ENCODE peak calls at places on chromosomes 4 and X, in eight cellular contexts. G is CD8-positive, alpha-beta memory T cell; K is PC-3; E is neural progenitor cell; A is mammary epithelial cell; F is effector memory CD4-positive, alpha-beta T cell; P is left ventricle myocardium inferior; Z is esophagus squamous epithelium. L is an unnamed sample. For H3K4me1, the result is how much of the 10 kb centered on the place peaks cover.

GRCh38 chr4:92952897-92953296 is 649.1 kb downstream of the GRID2 start:
- DNase-seq in G (no peak), K (peak), E (no peak), A (no peak), F (no peak), P (no peak), Z (no peak), L (no peak)

GRCh38 chr4:19382993-19383392 is 868.7 kb upstream of the SLIT2 start:
- DNase-seq in G (no peak), K (peak), E (no peak), A (peak), F (no peak), P (no peak), Z (no peak), L (no peak)

GRCh38 chrX:131032646-131033230 is 25.4 kb upstream of the ARHGAP36 start:
- DNase-seq in G (no peak), K (no peak), E (no peak), A (no peak), F (no peak), P (no peak), Z (no peak), L (no peak)

GRCh38 chr4:142534994-142535393 is 311.1 kb downstream of the INPP4B start:
- DNase-seq in G (no peak), K (peak), E (no peak), A (peak), F (no peak), P (no peak), Z (no peak), L (no peak)

GRCh38 chr4:98318521-98318920 is 57.3 kb downstream of the RAP1GDS1 start:
- DNase-seq in G (no peak), K (no peak), E (no peak), A (peak), F (no peak), P (no peak), Z (no peak), L (no peak)

GRCh38 chrX:148380614-148381561 is 119.5 kb upstream of the AFF2 start:
- DNase-seq in G (peak), K (no peak), E (no peak), A (peak), F (peak), P (no peak), Z (no peak), L (peak)

GRCh38 chr4:159770969-159771368 is 668.1 kb downstream of the RAPGEF2 start:
- DNase-seq in G (no peak), K (no peak), E (no peak), A (no peak), F (no peak), P (no peak), Z (no peak), L (no peak)

GRCh38 chrX:96102997-96103396 is 581.6 kb upstream of the DIAPH2 start:
- DNase-seq in G (no peak), K (no peak), E (no peak), A (no peak), F (no peak), P (no peak), Z (no peak), L (no peak)

GRCh38 chr4:26861434-26862186 is 969 bp downstream of the STIM2 start:
- DNase-seq in G (peak), K (peak), E (peak), A (peak), F (peak), P (peak), Z (peak), L (peak)

GRCh38 chr4:111546881-111547280 is 598.4 kb upstream of the FAM241A start:
- DNase-seq in G (no peak), K (no peak), E (no peak), A (no peak), F (no peak), P (no peak), Z (no peak), L (no peak)

GRCh38 chrX:40154229-40154852 is 56.6 kb upstream of the BCOR start:
- DNase-seq in G (no peak), K (peak), E (peak), A (no peak), F (no peak), P (peak), Z (no peak), L (no peak)

GRCh38 chr4:153705743-153706468 is 21.8 kb downstream of the TLR2 start:
- DNase-seq in G (no peak), K (no peak), E (no peak), A (no peak), F (no peak), P (no peak), Z (no peak), L (no peak)

GRCh38 chrX:75911716-75912115 is 126.7 kb upstream of the MAGEE2 start:
- DNase-seq in G (no peak), K (no peak), E (no peak), A (no peak), F (no peak), P (no peak), Z (no peak), L (no peak)

DNA sequence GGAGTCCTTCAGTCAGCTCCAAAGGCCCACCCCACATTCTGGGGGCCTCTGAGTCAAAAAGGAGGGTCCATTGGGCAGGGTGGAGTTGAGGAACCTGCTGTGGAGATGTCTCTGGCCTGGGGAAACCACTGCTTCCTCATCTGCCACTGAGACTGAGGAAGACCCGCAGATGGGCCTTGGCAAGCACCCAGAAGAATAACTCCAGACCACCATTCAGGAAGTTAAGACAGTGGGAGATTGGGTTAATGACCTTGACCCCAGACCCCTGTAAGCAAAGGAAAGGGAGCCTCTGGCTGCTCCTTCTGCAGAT is 8.1 kb upstream of the HSD17B10 start:
- DNase-seq in G (no peak), K (no peak), E (no peak), A (no peak), F (no peak), P (no peak), Z (no peak), L (no peak)
- H3K4me3 ChIP-seq in G (no peak), K (peak), E (peak), A (peak), F (no peak), P (peak), Z (no peak), L (no peak)

DNA sequence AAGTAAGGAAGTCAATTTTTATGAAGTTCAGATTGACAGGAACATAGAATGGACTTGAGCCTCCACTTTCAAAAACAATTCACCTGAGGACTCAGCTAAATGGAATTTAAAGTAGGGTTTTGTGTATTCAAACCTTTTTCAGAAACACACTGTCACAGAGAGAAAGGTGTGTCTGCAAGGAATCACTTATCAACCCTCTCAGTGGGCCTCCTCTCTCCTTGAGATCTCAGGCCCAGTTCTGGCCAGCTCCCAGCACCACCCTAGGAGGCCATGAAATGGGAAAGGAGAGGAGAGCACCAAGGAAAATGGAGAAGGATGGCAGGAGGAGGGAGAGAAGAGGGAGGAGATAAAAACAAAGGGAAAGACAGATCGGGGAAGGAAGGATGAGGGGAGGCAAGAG is 28.6 kb downstream of the TMEM255A start:
- DNase-seq in G (no peak), K (peak), E (no peak), A (no peak), F (no peak), P (no peak), Z (no peak), L (no peak)
- H3K27ac ChIP-seq in G (no peak), K (no peak), E (no peak), A (no peak), F (no peak), P (peak), Z (no peak), L (no peak)

DNA sequence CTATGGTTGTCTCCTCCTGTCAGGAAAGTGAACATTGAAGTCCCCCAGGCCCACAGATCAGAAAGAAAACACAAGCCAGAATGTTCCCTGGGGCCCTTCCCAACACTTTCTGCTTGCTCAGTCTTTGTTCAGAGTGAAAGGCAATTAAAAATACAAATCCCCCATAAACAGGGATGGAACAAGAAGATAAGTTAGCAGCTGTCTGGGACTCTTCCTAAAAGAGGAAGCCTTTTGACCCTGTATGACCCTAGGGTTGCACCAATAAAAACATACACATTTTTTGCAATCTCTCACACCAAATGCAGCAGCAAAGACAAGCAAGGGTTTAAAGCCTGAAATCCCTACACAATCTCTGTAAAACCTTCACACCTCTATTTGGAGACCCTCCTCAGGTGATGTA is 22.6 kb downstream of the IRF2 start:
- DNase-seq in G (no peak), K (no peak), E (no peak), A (no peak), F (no peak), P (no peak), Z (no peak), L (no peak)
- H3K4me1 ChIP-seq in G (half or more), K (under half), E (under half), A (under half), F (under half), P (half or more), Z (under half), L (under half)

GRCh38 chr4:818106-818921 is 7.6 kb downstream of the CPLX1 start:
- DNase-seq in G (no peak), K (no peak), E (no peak), A (no peak), F (no peak), P (no peak), Z (no peak), L (no peak)

GRCh38 chr4:813900-814299 is 12.0 kb downstream of the CPLX1 start:
- DNase-seq in G (no peak), K (no peak), E (no peak), A (no peak), F (no peak), P (no peak), Z (no peak), L (no peak)

GRCh38 chr4:819401-820229 is 6.3 kb downstream of the CPLX1 start:
- DNase-seq in G (no peak), K (no peak), E (no peak), A (no peak), F (no peak), P (no peak), Z (no peak), L (no peak)

GRCh38 chr4:814312-814850 is 11.5 kb downstream of the CPLX1 start:
- DNase-seq in G (no peak), K (no peak), E (no peak), A (no peak), F (no peak), P (no peak), Z (no peak), L (no peak)

DNA sequence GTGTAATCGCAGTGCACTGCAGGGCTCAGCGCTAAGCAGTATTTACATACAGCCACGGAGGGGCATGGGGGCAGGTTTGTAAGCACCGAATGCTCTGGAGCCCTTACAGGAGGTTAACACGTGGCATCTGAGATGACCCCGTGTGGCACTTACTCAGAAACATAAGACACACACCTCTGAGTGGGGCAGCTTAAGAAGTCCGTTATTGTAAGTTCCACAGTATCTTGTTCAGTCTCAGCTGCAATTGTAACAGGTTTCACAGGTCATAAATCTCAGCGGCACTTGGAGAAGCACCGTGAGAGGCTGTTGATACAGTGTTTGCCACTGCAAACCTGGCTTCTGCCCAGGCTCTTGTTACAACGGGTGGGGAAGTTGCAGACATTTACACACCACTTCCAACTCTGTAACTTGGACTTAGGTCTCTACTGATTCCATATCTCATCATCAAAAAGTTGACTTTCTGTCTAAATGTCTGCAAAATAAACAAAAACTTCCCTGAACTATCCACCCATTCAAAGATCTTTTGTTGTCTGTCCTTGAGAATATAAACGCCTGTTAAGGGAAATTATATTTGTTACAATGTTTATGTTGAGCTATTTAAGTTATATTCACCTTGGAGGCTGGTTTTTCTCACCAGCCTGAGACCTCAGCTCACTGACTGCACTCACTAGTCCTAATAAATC is 10.3 kb downstream of the CPLX1 start:
- DNase-seq in G (no peak), K (no peak), E (no peak), A (no peak), F (no peak), P (no peak), Z (no peak), L (peak)
- H3K4me3 ChIP-seq in G (no peak), K (no peak), E (no peak), A (no peak), F (no peak), P (no peak), Z (no peak), L (no peak)

GRCh38 chr4:3439391-3439790 is 2.4 kb upstream of the HGFAC start:
- DNase-seq in G (no peak), K (no peak), E (no peak), A (no peak), F (no peak), P (no peak), Z (no peak), L (no peak)

GRCh38 chr4:3437582-3437936 is 4.2 kb upstream of the HGFAC start:
- DNase-seq in G (no peak), K (no peak), E (no peak), A (no peak), F (no peak), P (no peak), Z (no peak), L (no peak)

GRCh38 chr4:3438847-3439180 is 3.0 kb upstream of the HGFAC start:
- DNase-seq in G (no peak), K (no peak), E (no peak), A (no peak), F (no peak), P (no peak), Z (no peak), L (no peak)

GRCh38 chr4:3436798-3437581 is 4.8 kb upstream of the HGFAC start:
- DNase-seq in G (no peak), K (peak), E (no peak), A (peak), F (no peak), P (no peak), Z (no peak), L (peak)

GRCh38 chr4:3437998-3438846 is 3.5 kb upstream of the HGFAC start:
- DNase-seq in G (no peak), K (no peak), E (no peak), A (no peak), F (no peak), P (no peak), Z (no peak), L (no peak)
- H3K27ac ChIP-seq in G (no peak), K (no peak), E (no peak), A (no peak), F (no peak), P (no peak), Z (peak), L (no peak)

GRCh38 chrX:39152106-39152649 is 350.9 kb downstream of the MID1IP1 start:
- DNase-seq in G (no peak), K (peak), E (peak), A (no peak), F (no peak), P (peak), Z (no peak), L (peak)
- H3K4me1 ChIP-seq in G (under half), K (under half), E (under half), A (under half), F (under half), P (under half), Z (under half), L (under half)

GRCh38 chrX:12794654-12795053 is 3.4 kb downstream of the PRPS2 start:
- DNase-seq in G (no peak), K (no peak), E (no peak), A (no peak), F (no peak), P (no peak), Z (no peak), L (no peak)

GRCh38 chrX:12791253-12792228 is at the start of gene PRPS2:
- DNase-seq in G (peak), K (peak), E (peak), A (peak), F (peak), P (peak), Z (peak), L (peak)

GRCh38 chrX:12789976-12790375 is 1.2 kb upstream of the PRPS2 start:
- DNase-seq in G (no peak), K (no peak), E (no peak), A (no peak), F (no peak), P (no peak), Z (no peak), L (no peak)

GRCh38 chrX:12790878-12791252 is 347 bp upstream of the PRPS2 start:
- DNase-seq in G (no peak), K (no peak), E (no peak), A (no peak), F (no peak), P (no peak), Z (no peak), L (no peak)

DNA sequence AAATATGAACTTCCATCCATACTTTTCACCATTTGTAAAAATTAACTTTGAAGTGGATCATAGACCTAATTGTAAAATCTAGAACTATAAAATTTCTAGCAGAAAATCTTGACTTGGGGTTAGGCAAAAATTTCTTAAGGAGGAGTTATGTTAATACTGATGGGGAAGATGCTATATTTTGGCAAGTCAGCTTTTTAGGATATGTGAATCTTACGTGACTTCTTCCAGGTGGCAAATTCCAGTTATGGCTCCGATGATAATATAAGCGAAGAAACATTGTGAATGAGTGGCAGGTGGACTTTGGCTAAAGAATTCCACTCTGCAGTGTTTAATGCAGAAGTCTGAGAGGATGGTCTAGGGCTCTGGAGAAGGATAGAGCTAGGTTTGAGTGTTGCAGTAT is 1.5 kb downstream of the PRPS2 start:
- DNase-seq in G (no peak), K (no peak), E (no peak), A (no peak), F (no peak), P (no peak), Z (no peak), L (no peak)
- H3K4me3 ChIP-seq in G (no peak), K (peak), E (peak), A (peak), F (no peak), P (no peak), Z (no peak), L (no peak)

GRCh38 chr4:123788577-123788976 is 392.0 kb downstream of the SPRY1 start:
- DNase-seq in G (no peak), K (no peak), E (no peak), A (no peak), F (no peak), P (no peak), Z (no peak), L (no peak)

GRCh38 chr4:123787710-123788109 is 391.1 kb downstream of the SPRY1 start:
- DNase-seq in G (no peak), K (no peak), E (no peak), A (no peak), F (no peak), P (no peak), Z (no peak), L (no peak)

GRCh38 chr4:123785515-123785914 is 388.9 kb downstream of the SPRY1 start:
- DNase-seq in G (no peak), K (peak), E (peak), A (peak), F (no peak), P (peak), Z (no peak), L (peak)

GRCh38 chr4:123786159-123786915 is 389.7 kb downstream of the SPRY1 start:
- DNase-seq in G (no peak), K (no peak), E (no peak), A (no peak), F (no peak), P (no peak), Z (no peak), L (no peak)

DNA sequence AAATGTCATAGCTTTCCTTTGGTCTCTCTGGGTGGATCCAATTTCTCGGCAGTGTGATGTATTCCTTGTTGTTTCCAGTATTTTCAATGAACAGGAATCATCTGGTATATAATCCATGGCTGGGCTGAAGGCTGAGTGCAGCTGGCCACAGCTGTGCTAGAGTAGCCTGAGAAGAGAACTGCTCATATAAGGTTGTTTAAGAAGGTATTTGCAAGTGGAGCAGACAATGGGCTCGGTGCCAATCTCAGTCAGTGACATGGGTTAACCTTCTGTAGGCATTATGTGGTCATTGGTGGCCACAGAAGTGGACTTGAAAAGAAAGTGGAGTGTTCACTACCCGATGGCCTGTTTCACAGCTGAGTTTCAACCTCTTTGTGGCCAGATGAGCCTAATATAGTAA is 390.4 kb downstream of the SPRY1 start:
- DNase-seq in G (no peak), K (no peak), E (peak), A (no peak), F (no peak), P (peak), Z (no peak), L (peak)
- H3K27ac ChIP-seq in G (no peak), K (no peak), E (no peak), A (no peak), F (no peak), P (peak), Z (no peak), L (peak)

GRCh38 chrX:107764845-107765608 is 10.6 kb downstream of the TSC22D3 start:
- DNase-seq in G (no peak), K (no peak), E (no peak), A (no peak), F (no peak), P (no peak), Z (no peak), L (no peak)
- H3K4me1 ChIP-seq in G (under half), K (under half), E (under half), A (under half), F (under half), P (under half), Z (under half), L (under half)